ENCODE peak calls at places on chromosomes 5 and 9, in ten cellular contexts. L is mesothelial cell of epicardium; P is AG08396; E is LoVo; C is NCI-H460; R is NT2/D1; F is SJSA1; W is GM13977; V is activated naive CD4-positive, alpha-beta T cell treated with anti-CD3 and anti-CD28 coated beads, Interleukin-2, amount 10 ng/mL, durations not matched to agents 7 days and 5 days; A is NCI-H1092 treated with DMSO at 0.1 percent for 48 hours. M is an unnamed sample.

GRCh38 chr5:117379521-117379920 is 804.9 kb upstream of the SEMA6A start:
- DNase-seq in L (no peak), P (no peak), E (no peak), C (no peak), R (no peak), F (no peak), W (no peak), V (no peak), A (no peak), M (no peak)

GRCh38 chr5:1522601-1523479 is 920 bp downstream of the LPCAT1 start:
- DNase-seq in L (no peak), P (peak), E (no peak), C (no peak), R (no peak), F (no peak), W (no peak), V (peak), A (no peak), M (peak)

GRCh38 chr5:9888517-9888916 is 258.4 kb upstream of the TAS2R1 start:
- DNase-seq in L (no peak), P (peak), E (no peak), C (no peak), R (no peak), F (peak), W (no peak), V (no peak), A (no peak), M (no peak)

GRCh38 chr5:1910081-1910760 is 27.5 kb upstream of the IRX4 start:
- DNase-seq in L (peak), P (no peak), E (no peak), C (no peak), R (no peak), F (no peak), W (no peak), V (no peak), A (no peak), M (no peak)

GRCh38 chr9:69411246-69411645 is 86.2 kb downstream of the ENTREP1 start:
- DNase-seq in L (no peak), P (no peak), E (no peak), C (no peak), R (no peak), F (no peak), W (no peak), V (no peak), A (no peak), M (no peak)

GRCh38 chr5:173187054-173187743 is 42.9 kb downstream of the BNIP1 start:
- DNase-seq in L (no peak), P (no peak), E (no peak), C (no peak), R (no peak), F (no peak), W (no peak), V (peak), A (no peak), M (peak)

GRCh38 chr5:156694556-156694955 is 155.5 kb upstream of the PPP1R2B start:
- DNase-seq in L (no peak), P (no peak), E (no peak), C (no peak), R (no peak), F (no peak), W (no peak), V (no peak), A (no peak), M (no peak)

GRCh38 chr5:40838076-40838475 is 3.1 kb upstream of the RPL37 start:
- DNase-seq in L (no peak), P (no peak), E (no peak), C (no peak), R (no peak), F (no peak), W (no peak), V (no peak), A (no peak), M (no peak)

GRCh38 chr5:176387384-176387925 is 943 bp downstream of the NOP16 start:
- DNase-seq in L (no peak), P (no peak), E (no peak), C (no peak), R (no peak), F (no peak), W (no peak), V (no peak), A (no peak), M (no peak)

GRCh38 chr5:22473865-22474264 is 379.3 kb downstream of the CDH12 start:
- DNase-seq in L (no peak), P (no peak), E (no peak), C (no peak), R (no peak), F (no peak), W (no peak), V (no peak), A (no peak), M (no peak)

GRCh38 chr5:65100846-65101678 is 332.3 kb downstream of the CWC27 start:
- DNase-seq in L (no peak), P (peak), E (peak), C (peak), R (peak), F (peak), W (peak), V (peak), A (peak), M (peak)